ENCODE peak calls at places on chromosome 1, in eight cellular contexts. E, X, K, T, F, D, O and B are unnamed samples.

GRCh38 chr1:95534985-95535384 is 301.0 kb downstream of the RWDD3 start:
- ATAC-seq in X (no peak), F (no peak), K (no peak), E (no peak), O (no peak), D (peak), T (no peak), B (peak)

GRCh38 chr1:147292635-147293251 is 50.3 kb downstream of the CHD1L start:
- ATAC-seq in X (no peak), E (no peak), O (no peak), T (no peak), F (no peak), K (no peak), D (no peak), B (no peak)

GRCh38 chr1:112388436-112388835 is 7.6 kb upstream of the CTTNBP2NL start:
- ATAC-seq in K (no peak), X (no peak), O (no peak), D (no peak), E (no peak), F (no peak), T (no peak), B (peak)

GRCh38 chr1:162633327-162633762 is 1.1 kb downstream of the DDR2 start:
- ATAC-seq in O (peak), E (no peak), F (no peak), T (no peak), X (no peak), D (no peak), K (peak), B (peak)

GRCh38 chr1:153428790-153429189 is 12.5 kb downstream of the S100A7A start:
- ATAC-seq in K (no peak), D (no peak), O (no peak), X (peak), T (peak), F (peak), E (peak), B (no peak)

GRCh38 chr1:22339237-22339636 is 112.4 kb upstream of the ZBTB40 start:
- ATAC-seq in D (no peak), E (peak), X (peak), K (peak), T (no peak), F (no peak), O (no peak), B (no peak)

GRCh38 chr1:67648582-67649326 is 36.2 kb upstream of the GADD45A start:
- ATAC-seq in T (peak), K (peak), F (no peak), O (no peak), E (peak), X (no peak), D (no peak), B (no peak)

GRCh38 chr1:206563367-206563953 is 48.8 kb downstream of the EIF2D start:
- ATAC-seq in X (no peak), F (no peak), O (peak), K (no peak), T (no peak), D (no peak), E (no peak), B (no peak)

GRCh38 chr1:22089134-22089571 is 36.6 kb downstream of the CDC42 start:
- ATAC-seq in T (no peak), F (no peak), X (no peak), K (peak), O (peak), D (no peak), E (no peak), B (no peak)

GRCh38 chr1:223621312-223621734 is 44.2 kb downstream of the CAPN8 start:
- ATAC-seq in X (peak), T (no peak), K (no peak), F (no peak), E (no peak), O (peak), D (no peak), B (no peak)

GRCh38 chr1:21278898-21279819 is 11.1 kb downstream of the ECE1 start:
- ATAC-seq in F (no peak), K (no peak), X (no peak), T (no peak), E (peak), D (peak), O (no peak), B (no peak)

DNA sequence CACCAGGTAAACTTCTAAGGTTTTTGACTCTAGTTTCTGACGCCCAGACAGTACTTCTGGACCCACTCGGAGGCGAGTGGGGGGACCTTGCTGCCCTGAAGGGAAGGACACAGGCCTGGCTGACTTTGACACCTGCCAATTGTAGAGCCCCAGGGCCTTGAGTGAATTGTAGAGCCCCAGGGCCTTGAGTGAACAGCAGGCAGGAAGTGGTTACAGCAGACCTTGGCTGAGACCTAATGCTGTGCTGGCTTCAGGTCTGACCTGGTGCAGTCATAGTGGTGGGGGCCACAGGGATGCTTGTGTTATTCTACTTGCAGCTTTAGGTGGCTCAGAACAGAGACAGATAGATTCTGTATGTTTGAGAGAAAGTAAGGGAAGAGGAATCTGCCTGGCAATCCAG is 344.3 kb downstream of the DUSP10 start:
- ATAC-seq in K (no peak), T (no peak), D (no peak), E (no peak), X (no peak), O (no peak), F (no peak), B (no peak)
- TF ChIP-seq POLR2AphosphoS5 in K (no peak), T (no peak), D (no peak), E (no peak), X (no peak), O (no peak), F (no peak), B (no peak)

GRCh38 chr1:202076050-202076511 is 46.6 kb upstream of the GPR37L1 start:
- ATAC-seq in X (peak), E (peak), K (peak), D (no peak), F (no peak), O (no peak), T (peak), B (no peak)
- TF ChIP-seq POLR2AphosphoS5 in X (no peak), E (no peak), K (peak), D (no peak), F (no peak), O (no peak), T (no peak), B (no peak)

GRCh38 chr1:201902198-201902597 is 13.5 kb downstream of the SHISA4 start:
- ATAC-seq in T (no peak), O (no peak), D (no peak), E (no peak), K (no peak), X (no peak), F (no peak), B (no peak)

GRCh38 chr1:201906336-201906735 is 17.6 kb downstream of the SHISA4 start:
- ATAC-seq in O (no peak), F (no peak), T (no peak), D (no peak), X (peak), E (no peak), K (no peak), B (no peak)

GRCh38 chr1:201903135-201903534 is 14.4 kb downstream of the SHISA4 start:
- ATAC-seq in X (no peak), O (no peak), F (no peak), D (no peak), E (peak), K (no peak), T (no peak), B (peak)

GRCh38 chr1:201905234-201905890 is 16.7 kb downstream of the SHISA4 start:
- ATAC-seq in K (peak), O (peak), X (peak), F (no peak), D (no peak), E (no peak), T (no peak), B (no peak)

DNA sequence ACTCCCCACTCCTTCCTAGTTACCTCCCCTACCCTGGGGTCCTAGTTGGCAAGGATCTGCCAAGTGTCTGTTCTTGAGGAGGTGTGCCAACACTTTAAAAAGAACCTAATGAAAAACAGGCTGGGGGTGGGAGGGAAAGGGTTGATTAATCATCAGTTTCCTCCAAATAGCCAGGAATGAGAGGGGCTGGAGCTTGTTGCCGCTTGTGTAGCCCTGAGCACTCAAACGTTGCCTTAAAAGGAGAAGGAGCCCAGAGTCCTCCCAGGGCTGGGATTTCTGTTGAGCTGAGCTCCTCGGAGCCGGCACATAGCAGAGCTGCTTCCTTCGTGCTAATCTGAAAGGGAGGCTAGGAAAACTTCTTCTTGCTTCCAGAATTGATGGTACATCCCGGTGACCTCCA is 15.9 kb downstream of the SHISA4 start:
- ATAC-seq in X (no peak), O (no peak), T (no peak), D (no peak), K (no peak), F (no peak), E (peak), B (peak)
- TF ChIP-seq POLR2AphosphoS5 in X (no peak), O (no peak), T (no peak), D (no peak), K (no peak), F (no peak), E (no peak), B (peak)

GRCh38 chr1:12637693-12638092 is 6.2 kb upstream of the AADACL4 start:
- ATAC-seq in T (no peak), E (no peak), X (no peak), O (no peak), F (no peak), D (no peak), K (no peak), B (no peak)

GRCh38 chr1:12636098-12636950 is 7.6 kb upstream of the AADACL4 start:
- ATAC-seq in E (peak), K (no peak), T (no peak), F (no peak), O (no peak), D (peak), X (peak), B (peak)

GRCh38 chr1:12631571-12631970 is 12.3 kb upstream of the AADACL4 start:
- ATAC-seq in E (no peak), D (no peak), F (no peak), T (no peak), K (no peak), O (no peak), X (no peak), B (no peak)

GRCh38 chr1:12634156-12634555 is 9.7 kb upstream of the AADACL4 start:
- ATAC-seq in D (no peak), F (no peak), E (no peak), T (no peak), K (no peak), X (no peak), O (no peak), B (no peak)

DNA sequence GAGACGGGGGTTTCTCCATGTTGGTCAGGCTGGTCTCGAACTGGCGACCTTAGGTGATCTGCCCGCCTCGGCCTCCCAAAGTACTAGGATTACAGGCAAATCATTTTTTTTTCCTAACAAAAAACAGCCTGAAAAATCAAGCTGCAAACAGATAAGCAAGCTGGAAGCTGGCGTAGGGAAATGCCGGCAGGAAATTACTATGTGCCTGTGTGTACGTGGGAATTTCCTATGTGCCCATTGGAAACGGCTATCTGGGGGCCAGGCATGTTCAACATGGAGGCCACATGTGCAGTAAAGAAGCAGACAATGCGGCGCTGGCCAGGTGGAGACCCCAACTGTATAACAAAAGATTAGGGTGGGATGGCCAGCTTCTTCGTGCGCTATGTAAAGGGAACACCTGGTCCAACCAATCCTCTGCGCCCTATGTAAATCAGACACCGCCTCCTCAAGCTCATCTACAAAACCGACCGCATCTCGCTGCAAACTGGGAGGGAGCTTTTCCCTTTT is 9.1 kb upstream of the AADACL4 start:
- ATAC-seq in O (no peak), D (no peak), F (no peak), K (peak), X (no peak), E (no peak), T (no peak), B (no peak)
- TF ChIP-seq POLR2AphosphoS5 in O (no peak), D (no peak), F (no peak), K (no peak), X (no peak), E (no peak), T (no peak), B (no peak)

GRCh38 chr1:42420911-42421585 is 34.8 kb downstream of the ZMYND12 start:
- ATAC-seq in E (no peak), K (no peak), D (peak), X (no peak), F (no peak), T (no peak), O (no peak), B (peak)

GRCh38 chr1:42420145-42420544 is 35.7 kb downstream of the ZMYND12 start:
- ATAC-seq in F (no peak), E (no peak), T (no peak), O (no peak), K (no peak), X (no peak), D (no peak), B (peak)

GRCh38 chr1:42417191-42417590 is 36.6 kb downstream of the RIMKLA start:
- ATAC-seq in K (no peak), T (no peak), O (no peak), X (no peak), E (peak), F (no peak), D (no peak), B (no peak)

GRCh38 chr1:42419449-42419848 is 36.4 kb downstream of the ZMYND12 start:
- ATAC-seq in T (no peak), D (peak), O (no peak), X (no peak), F (no peak), E (no peak), K (no peak), B (peak)

GRCh38 chr1:42418516-42418915 is 37.3 kb downstream of the ZMYND12 start:
- ATAC-seq in E (peak), X (no peak), T (no peak), K (no peak), O (no peak), D (no peak), F (no peak), B (no peak)
- TF ChIP-seq POLR2AphosphoS5 in E (no peak), X (no peak), T (no peak), K (no peak), O (no peak), D (no peak), F (no peak), B (no peak)